ENCODE peak calls at places on chromosomes 3 and 15, in seven cellular contexts. One of them, this sample, is unnamed.

GRCh38 chr15:32942286-32942927 is 224.6 kb downstream of the GREM1 start:
- DNase-seq in RKO: no peak
- DNase-seq in stimulated activated CD8-positive, alpha-beta memory T cell treated with anti-CD3 and anti-CD28 coated beads, Interleukin-7, amount 100 ng/mL, for 4 hours: no peak
- DNase-seq in effector CD8-positive, alpha-beta T cell: no peak
- DNase-seq in GM19239: no peak
- DNase-seq in HS-5: no peak
- DNase-seq in glutamatergic neuron: no peak
- DNase-seq in this sample: no peak

GRCh38 chr15:34886134-34886533 is 83.4 kb downstream of the AQR start:
- DNase-seq in RKO: no peak
- DNase-seq in stimulated activated CD8-positive, alpha-beta memory T cell treated with anti-CD3 and anti-CD28 coated beads, Interleukin-7, amount 100 ng/mL, for 4 hours: no peak
- DNase-seq in effector CD8-positive, alpha-beta T cell: no peak
- DNase-seq in GM19239: no peak
- DNase-seq in HS-5: no peak
- DNase-seq in glutamatergic neuron: no peak
- DNase-seq in this sample: no peak

GRCh38 chr3:113695426-113695817 is 1.0 kb downstream of the USF3 start:
- DNase-seq in RKO: no peak
- DNase-seq in stimulated activated CD8-positive, alpha-beta memory T cell treated with anti-CD3 and anti-CD28 coated beads, Interleukin-7, amount 100 ng/mL, for 4 hours: no peak
- DNase-seq in effector CD8-positive, alpha-beta T cell: no peak
- DNase-seq in GM19239: no peak
- DNase-seq in HS-5: no peak
- DNase-seq in glutamatergic neuron: no peak
- DNase-seq in this sample: no peak

GRCh38 chr15:100167884-100168375 is 173.8 kb downstream of the ADAMTS17 start:
- DNase-seq in RKO: no peak
- DNase-seq in stimulated activated CD8-positive, alpha-beta memory T cell treated with anti-CD3 and anti-CD28 coated beads, Interleukin-7, amount 100 ng/mL, for 4 hours: no peak
- DNase-seq in effector CD8-positive, alpha-beta T cell: no peak
- DNase-seq in GM19239: no peak
- DNase-seq in HS-5: no peak
- DNase-seq in glutamatergic neuron: no peak
- DNase-seq in this sample: no peak

GRCh38 chr3:134754768-134755559 is 40.1 kb upstream of the EPHB1 start:
- DNase-seq in RKO: peak; percentile 36
- DNase-seq in stimulated activated CD8-positive, alpha-beta memory T cell treated with anti-CD3 and anti-CD28 coated beads, Interleukin-7, amount 100 ng/mL, for 4 hours: no peak
- DNase-seq in effector CD8-positive, alpha-beta T cell: no peak
- DNase-seq in GM19239: peak; percentile 38
- DNase-seq in HS-5: peak; percentile 5
- DNase-seq in glutamatergic neuron: peak; percentile 60
- DNase-seq in this sample: no peak

GRCh38 chr3:37905346-37905745 is 43.7 kb downstream of the CTDSPL start:
- DNase-seq in RKO: no peak
- DNase-seq in stimulated activated CD8-positive, alpha-beta memory T cell treated with anti-CD3 and anti-CD28 coated beads, Interleukin-7, amount 100 ng/mL, for 4 hours: no peak
- DNase-seq in effector CD8-positive, alpha-beta T cell: no peak
- DNase-seq in GM19239: no peak
- DNase-seq in HS-5: no peak
- DNase-seq in glutamatergic neuron: no peak
- DNase-seq in this sample: no peak

GRCh38 chr3:65833761-65834505 is 204.8 kb downstream of the MAGI1 start:
- DNase-seq in RKO: no peak
- DNase-seq in stimulated activated CD8-positive, alpha-beta memory T cell treated with anti-CD3 and anti-CD28 coated beads, Interleukin-7, amount 100 ng/mL, for 4 hours: no peak
- DNase-seq in effector CD8-positive, alpha-beta T cell: no peak
- DNase-seq in GM19239: no peak
- DNase-seq in HS-5: peak; percentile 71
- DNase-seq in glutamatergic neuron: no peak
- DNase-seq in this sample: no peak

GRCh38 chr3:58206406-58207011 is 4.3 kb downstream of the DNASE1L3 start:
- DNase-seq in RKO: peak; percentile 56
- DNase-seq in stimulated activated CD8-positive, alpha-beta memory T cell treated with anti-CD3 and anti-CD28 coated beads, Interleukin-7, amount 100 ng/mL, for 4 hours: no peak
- DNase-seq in effector CD8-positive, alpha-beta T cell: no peak
- DNase-seq in GM19239: no peak
- DNase-seq in HS-5: no peak
- DNase-seq in glutamatergic neuron: no peak
- DNase-seq in this sample: no peak

GRCh38 chr3:40901298-40901697 is 298.0 kb upstream of the CTNNB1 start:
- DNase-seq in RKO: no peak
- DNase-seq in stimulated activated CD8-positive, alpha-beta memory T cell treated with anti-CD3 and anti-CD28 coated beads, Interleukin-7, amount 100 ng/mL, for 4 hours: no peak
- DNase-seq in effector CD8-positive, alpha-beta T cell: no peak
- DNase-seq in GM19239: no peak
- DNase-seq in HS-5: no peak
- DNase-seq in glutamatergic neuron: no peak
- DNase-seq in this sample: no peak

GRCh38 chr3:9279959-9280358 is 30.5 kb upstream of the SRGAP3 start:
- DNase-seq in RKO: no peak
- DNase-seq in stimulated activated CD8-positive, alpha-beta memory T cell treated with anti-CD3 and anti-CD28 coated beads, Interleukin-7, amount 100 ng/mL, for 4 hours: no peak
- DNase-seq in effector CD8-positive, alpha-beta T cell: no peak
- DNase-seq in GM19239: no peak
- DNase-seq in HS-5: no peak
- DNase-seq in glutamatergic neuron: no peak
- DNase-seq in this sample: peak; percentile 11

GRCh38 chr3:60759439-60759838 is 491.8 kb downstream of the FHIT start:
- DNase-seq in RKO: no peak
- DNase-seq in stimulated activated CD8-positive, alpha-beta memory T cell treated with anti-CD3 and anti-CD28 coated beads, Interleukin-7, amount 100 ng/mL, for 4 hours: no peak
- DNase-seq in effector CD8-positive, alpha-beta T cell: no peak
- DNase-seq in GM19239: no peak
- DNase-seq in HS-5: no peak
- DNase-seq in glutamatergic neuron: no peak
- DNase-seq in this sample: no peak

GRCh38 chr3:14725564-14726420 is 50.9 kb downstream of the C3orf20 start:
- DNase-seq in RKO: no peak
- DNase-seq in stimulated activated CD8-positive, alpha-beta memory T cell treated with anti-CD3 and anti-CD28 coated beads, Interleukin-7, amount 100 ng/mL, for 4 hours: no peak
- DNase-seq in effector CD8-positive, alpha-beta T cell: no peak
- DNase-seq in GM19239: no peak
- DNase-seq in HS-5: no peak
- DNase-seq in glutamatergic neuron: no peak
- DNase-seq in this sample: no peak

GRCh38 chr3:196082471-196082971 is 631 bp upstream of the TFRC start:
- DNase-seq in RKO: no peak
- DNase-seq in stimulated activated CD8-positive, alpha-beta memory T cell treated with anti-CD3 and anti-CD28 coated beads, Interleukin-7, amount 100 ng/mL, for 4 hours: no peak
- DNase-seq in effector CD8-positive, alpha-beta T cell: no peak
- DNase-seq in GM19239: no peak
- DNase-seq in HS-5: no peak
- DNase-seq in glutamatergic neuron: no peak
- DNase-seq in this sample: no peak

GRCh38 chr15:27797765-27798164 is 301.4 kb downstream of the OCA2 start:
- DNase-seq in RKO: no peak
- DNase-seq in stimulated activated CD8-positive, alpha-beta memory T cell treated with anti-CD3 and anti-CD28 coated beads, Interleukin-7, amount 100 ng/mL, for 4 hours: no peak
- DNase-seq in effector CD8-positive, alpha-beta T cell: no peak
- DNase-seq in GM19239: no peak
- DNase-seq in HS-5: no peak
- DNase-seq in glutamatergic neuron: no peak
- DNase-seq in this sample: peak; percentile 55

GRCh38 chr3:33170531-33170930 is 48.1 kb downstream of the SUSD5 start:
- DNase-seq in RKO: no peak
- DNase-seq in stimulated activated CD8-positive, alpha-beta memory T cell treated with anti-CD3 and anti-CD28 coated beads, Interleukin-7, amount 100 ng/mL, for 4 hours: no peak
- DNase-seq in effector CD8-positive, alpha-beta T cell: no peak
- DNase-seq in GM19239: no peak
- DNase-seq in HS-5: no peak
- DNase-seq in glutamatergic neuron: no peak
- DNase-seq in this sample: no peak

GRCh38 chr15:81948751-81949150 is 97.1 kb downstream of the MEX3B start:
- DNase-seq in RKO: no peak
- DNase-seq in stimulated activated CD8-positive, alpha-beta memory T cell treated with anti-CD3 and anti-CD28 coated beads, Interleukin-7, amount 100 ng/mL, for 4 hours: no peak
- DNase-seq in effector CD8-positive, alpha-beta T cell: no peak
- DNase-seq in GM19239: no peak
- DNase-seq in HS-5: no peak
- DNase-seq in glutamatergic neuron: no peak
- DNase-seq in this sample: no peak

GRCh38 chr3:6928064-6928463 is 67.1 kb downstream of the GRM7 start:
- DNase-seq in RKO: no peak
- DNase-seq in stimulated activated CD8-positive, alpha-beta memory T cell treated with anti-CD3 and anti-CD28 coated beads, Interleukin-7, amount 100 ng/mL, for 4 hours: no peak
- DNase-seq in effector CD8-positive, alpha-beta T cell: no peak
- DNase-seq in GM19239: no peak
- DNase-seq in HS-5: no peak
- DNase-seq in glutamatergic neuron: no peak
- DNase-seq in this sample: no peak

GRCh38 chr3:17143893-17144664 is 259.3 kb downstream of the PLCL2 start:
- DNase-seq in RKO: no peak
- DNase-seq in stimulated activated CD8-positive, alpha-beta memory T cell treated with anti-CD3 and anti-CD28 coated beads, Interleukin-7, amount 100 ng/mL, for 4 hours: no peak
- DNase-seq in effector CD8-positive, alpha-beta T cell: no peak
- DNase-seq in GM19239: no peak
- DNase-seq in HS-5: no peak
- DNase-seq in glutamatergic neuron: no peak
- DNase-seq in this sample: no peak

GRCh38 chr3:123256256-123256655 is 54.5 kb downstream of the SEC22A start:
- DNase-seq in RKO: no peak
- DNase-seq in stimulated activated CD8-positive, alpha-beta memory T cell treated with anti-CD3 and anti-CD28 coated beads, Interleukin-7, amount 100 ng/mL, for 4 hours: no peak
- DNase-seq in effector CD8-positive, alpha-beta T cell: no peak
- DNase-seq in GM19239: no peak
- DNase-seq in HS-5: no peak
- DNase-seq in glutamatergic neuron: no peak
- DNase-seq in this sample: no peak

GRCh38 chr3:16227566-16227965 is 37.2 kb downstream of the DPH3 start:
- DNase-seq in RKO: no peak
- DNase-seq in stimulated activated CD8-positive, alpha-beta memory T cell treated with anti-CD3 and anti-CD28 coated beads, Interleukin-7, amount 100 ng/mL, for 4 hours: no peak
- DNase-seq in effector CD8-positive, alpha-beta T cell: no peak
- DNase-seq in GM19239: no peak
- DNase-seq in HS-5: no peak
- DNase-seq in glutamatergic neuron: no peak
- DNase-seq in this sample: no peak

GRCh38 chr3:89699229-89699628 is 591.8 kb downstream of the EPHA3 start:
- DNase-seq in RKO: no peak
- DNase-seq in stimulated activated CD8-positive, alpha-beta memory T cell treated with anti-CD3 and anti-CD28 coated beads, Interleukin-7, amount 100 ng/mL, for 4 hours: no peak
- DNase-seq in effector CD8-positive, alpha-beta T cell: no peak
- DNase-seq in GM19239: no peak
- DNase-seq in HS-5: no peak
- DNase-seq in glutamatergic neuron: no peak
- DNase-seq in this sample: no peak

GRCh38 chr15:100849021-100849831 is 30.4 kb upstream of the ALDH1A3 start:
- DNase-seq in RKO: no peak
- DNase-seq in stimulated activated CD8-positive, alpha-beta memory T cell treated with anti-CD3 and anti-CD28 coated beads, Interleukin-7, amount 100 ng/mL, for 4 hours: peak; percentile 53
- DNase-seq in effector CD8-positive, alpha-beta T cell: peak; percentile 44
- DNase-seq in GM19239: peak; percentile 46
- DNase-seq in HS-5: peak; percentile 30
- DNase-seq in glutamatergic neuron: peak; percentile 67
- DNase-seq in this sample: peak; percentile 19

GRCh38 chr3:197675568-197675860 is 61.2 kb downstream of the RUBCN start:
- DNase-seq in RKO: no peak
- DNase-seq in stimulated activated CD8-positive, alpha-beta memory T cell treated with anti-CD3 and anti-CD28 coated beads, Interleukin-7, amount 100 ng/mL, for 4 hours: no peak
- DNase-seq in effector CD8-positive, alpha-beta T cell: no peak
- DNase-seq in GM19239: no peak
- DNase-seq in HS-5: no peak
- DNase-seq in glutamatergic neuron: no peak
- DNase-seq in this sample: no peak

GRCh38 chr15:39362832-39363561 is 217.9 kb upstream of the THBS1 start:
- DNase-seq in RKO: no peak
- DNase-seq in stimulated activated CD8-positive, alpha-beta memory T cell treated with anti-CD3 and anti-CD28 coated beads, Interleukin-7, amount 100 ng/mL, for 4 hours: no peak
- DNase-seq in effector CD8-positive, alpha-beta T cell: no peak
- DNase-seq in GM19239: no peak
- DNase-seq in HS-5: peak; percentile 50
- DNase-seq in glutamatergic neuron: no peak
- DNase-seq in this sample: no peak

GRCh38 chr3:73580343-73580742 is 44.4 kb downstream of the PDZRN3 start:
- DNase-seq in RKO: peak; percentile 49
- DNase-seq in stimulated activated CD8-positive, alpha-beta memory T cell treated with anti-CD3 and anti-CD28 coated beads, Interleukin-7, amount 100 ng/mL, for 4 hours: no peak
- DNase-seq in effector CD8-positive, alpha-beta T cell: no peak
- DNase-seq in GM19239: no peak
- DNase-seq in HS-5: peak; percentile 97
- DNase-seq in glutamatergic neuron: no peak
- DNase-seq in this sample: no peak